ENCODE peak calls at places on chromosomes 16 and 17, in four cellular contexts. G is heart left ventricle, U is OCI-LY7, W is psoas muscle. Q is an unnamed sample.

GRCh38 chr17:37610971-37611370 is 1.8 kb upstream of the SYNRG start:
- DNase-seq in U (peak), G (no peak), W (no peak), Q (no peak)

GRCh38 chr17:37373530-37374159 is 2.1 kb upstream of the C17orf78 start:
- DNase-seq in W (no peak), G (peak), U (peak), Q (peak)

GRCh38 chr17:80311216-80311827 is 50.7 kb downstream of the RNF213 start:
- DNase-seq in U (no peak), W (no peak), G (no peak), Q (no peak)

GRCh38 chr16:67284699-67285646 is 5.6 kb downstream of the PLEKHG4 start:
- DNase-seq in W (peak), G (peak), U (no peak), Q (peak)

GRCh38 chr16:77888786-77889185 is 100.4 kb downstream of the VAT1L start:
- DNase-seq in U (no peak), G (no peak), W (no peak), Q (no peak)

GRCh38 chr17:48990882-48991357 is 6.3 kb upstream of the IGF2BP1 start:
- DNase-seq in U (no peak), W (no peak), G (no peak), Q (no peak)

GRCh38 chr17:78652024-78652423 is 74.8 kb upstream of the DNAH17 start:
- DNase-seq in G (no peak), U (no peak), W (no peak), Q (no peak)

GRCh38 chr16:1708768-1709180 is 2.8 kb downstream of the MAPK8IP3 start:
- DNase-seq in U (no peak), W (peak), G (peak), Q (no peak)

GRCh38 chr16:14014284-14014625 is 56.9 kb upstream of the MRTFB start:
- DNase-seq in W (no peak), G (no peak), U (no peak), Q (no peak)

GRCh38 chr16:46853713-46854443 is 22.9 kb upstream of the C16orf87 start:
- DNase-seq in W (peak), G (peak), U (peak), Q (peak)

GRCh38 chr17:20919990-20920812 is 122.6 kb downstream of the USP22 start:
- DNase-seq in U (no peak), W (no peak), G (no peak), Q (no peak)

DNA sequence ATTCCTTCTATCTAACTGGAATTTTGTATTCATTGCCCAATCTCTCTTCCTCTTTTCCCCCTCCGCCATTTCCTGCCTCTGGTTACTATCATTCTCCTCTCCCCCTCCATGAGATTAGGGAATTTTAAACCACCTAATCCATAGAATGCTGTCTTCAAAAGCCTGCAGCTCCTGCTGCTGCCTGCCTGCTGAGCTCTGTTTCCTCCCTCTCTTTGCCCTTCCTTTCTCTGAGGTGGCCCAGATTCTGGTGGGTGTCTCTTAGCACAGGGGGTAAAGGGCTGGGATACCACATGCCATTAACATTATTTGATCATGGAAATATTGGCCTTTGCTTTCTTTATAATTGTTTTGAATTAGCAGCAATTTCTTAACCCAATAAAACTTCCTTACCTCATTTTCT is 241.6 kb downstream of the CNTNAP4 start:
- DNase-seq in W (no peak), U (no peak), G (no peak), Q (no peak)
- H3K4me3 ChIP-seq in W (no peak), U (no peak), G (no peak), Q (no peak)

DNA sequence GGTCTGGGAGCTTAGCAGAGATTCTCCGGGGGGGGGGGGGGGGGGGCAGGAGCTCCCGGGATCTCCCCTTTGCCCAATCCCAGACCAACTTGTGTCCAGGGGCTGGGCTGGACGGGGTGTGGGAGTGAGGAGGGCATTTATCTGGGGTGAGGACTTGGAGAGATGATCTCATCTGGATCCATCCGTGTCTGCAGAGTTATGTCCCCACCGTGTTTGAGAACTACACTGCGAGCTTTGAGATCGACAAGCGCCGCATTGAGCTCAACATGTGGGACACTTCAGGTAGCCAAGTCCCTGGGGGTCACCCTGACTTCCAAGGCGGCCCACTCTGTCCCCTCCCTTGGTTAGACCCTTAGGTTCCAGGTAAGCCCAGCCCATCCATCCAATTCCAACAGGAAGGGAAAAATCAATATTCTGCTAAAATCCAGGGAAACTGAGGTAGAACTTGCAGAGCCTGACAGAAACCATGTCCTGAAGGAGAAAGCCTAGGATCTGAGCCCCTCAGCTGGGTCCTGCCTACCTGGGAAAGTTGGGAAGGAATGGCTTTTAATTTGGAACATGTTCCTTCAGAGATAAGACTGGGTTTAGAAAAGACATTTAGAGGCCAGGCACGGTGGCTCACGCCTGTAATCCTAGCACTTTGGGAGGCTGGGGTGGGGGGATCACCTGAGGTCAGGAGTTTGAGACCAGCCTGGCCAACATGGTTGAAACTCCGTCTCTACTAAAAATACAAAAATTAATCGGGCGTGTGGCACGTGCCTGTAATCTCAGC is 921 bp downstream of the RND2 start:
- DNase-seq in W (no peak), U (no peak), G (no peak), Q (no peak)
- H3K4me3 ChIP-seq in W (no peak), U (no peak), G (no peak), Q (no peak)

DNA sequence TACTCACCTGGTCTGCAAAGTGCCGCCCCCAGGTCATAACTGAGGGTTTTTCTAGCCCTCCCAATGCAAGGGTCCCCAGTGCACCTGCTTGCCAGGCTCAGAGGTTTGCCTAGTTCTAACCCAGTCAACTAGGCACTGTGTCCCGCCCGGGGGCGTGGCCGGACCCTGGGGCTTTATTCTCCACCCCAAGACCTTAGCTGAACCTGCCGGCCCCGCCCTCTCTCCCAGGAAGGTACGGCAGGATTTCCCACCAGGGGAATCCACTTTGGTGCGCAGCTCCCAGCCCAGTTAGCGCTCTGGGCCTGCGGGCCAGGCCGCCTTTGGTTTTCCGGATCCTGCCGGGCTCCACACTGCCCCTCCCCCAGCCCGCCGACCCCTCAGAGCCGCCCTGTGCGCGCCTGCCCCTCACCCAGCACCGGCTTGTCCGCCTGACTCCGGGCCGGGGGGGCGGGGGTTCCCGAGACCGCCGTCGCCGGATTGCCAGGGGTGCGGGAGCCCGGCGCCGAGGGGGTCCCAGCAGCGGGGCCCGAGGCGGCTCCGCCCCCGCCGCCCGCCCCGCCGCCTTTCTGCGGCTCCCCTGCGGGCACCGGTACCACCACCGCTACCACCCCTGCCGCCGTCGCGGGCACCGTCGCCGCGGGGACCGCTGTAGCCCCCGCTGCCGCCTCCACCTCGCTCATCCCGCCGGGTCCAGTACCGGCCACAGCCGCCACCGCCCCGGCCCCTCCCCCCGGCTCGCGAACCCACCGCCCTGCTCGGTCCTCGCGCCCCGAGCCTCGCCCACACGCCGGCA is 422 bp downstream of the YBX2 start:
- DNase-seq in U (no peak), W (no peak), G (no peak), Q (peak)
- H3K4me3 ChIP-seq in U (no peak), W (peak), G (peak), Q (peak)

GRCh38 chr16:48347980-48348379 is 37.2 kb downstream of the SIAH1 start:
- DNase-seq in G (no peak), W (no peak), U (no peak), Q (no peak)
- H3K4me3 ChIP-seq in G (no peak), W (no peak), U (no peak), Q (no peak)

GRCh38 chr17:6940186-6940649 is 55.6 kb upstream of the ALOX12 start:
- DNase-seq in W (no peak), G (no peak), U (no peak), Q (peak)
- H3K4me3 ChIP-seq in W (peak), G (peak), U (no peak), Q (peak)

DNA sequence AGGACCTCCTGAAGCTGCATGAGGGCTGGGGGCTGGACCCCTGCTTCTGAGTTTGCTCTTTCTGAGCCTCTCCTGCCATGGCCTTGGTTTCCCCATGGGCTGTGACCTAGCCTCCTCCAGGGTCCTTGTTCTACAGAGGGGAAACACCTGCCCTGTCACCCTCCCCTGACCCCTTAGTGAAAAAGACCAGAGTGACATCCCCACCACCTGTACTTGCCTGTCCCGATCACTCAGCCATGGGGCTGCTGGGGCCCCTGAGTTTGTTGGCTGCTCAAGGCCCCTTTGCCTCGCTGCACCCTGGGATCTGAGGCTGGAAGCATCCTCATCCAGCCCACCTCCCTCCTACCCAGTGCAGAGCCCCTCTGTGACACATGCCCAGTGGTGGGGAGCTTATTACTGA is 800 bp downstream of the NOD2 start:
- DNase-seq in G (no peak), U (no peak), W (no peak), Q (no peak)
- H3K4me3 ChIP-seq in G (peak), U (no peak), W (peak), Q (no peak)

GRCh38 chr17:40344321-40345160 is 20.0 kb downstream of the GJD3 start:
- DNase-seq in W (peak), U (no peak), G (no peak), Q (no peak)
- H3K4me3 ChIP-seq in W (peak), U (no peak), G (peak), Q (peak)

GRCh38 chr17:43671755-43672502 is 10.2 kb upstream of the MEOX1 start:
- DNase-seq in W (no peak), G (no peak), U (no peak), Q (no peak)
- H3K4me3 ChIP-seq in W (no peak), G (no peak), U (no peak), Q (no peak)

GRCh38 chr16:25023541-25023940 is 8.4 kb upstream of the ARHGAP17 start:
- DNase-seq in U (no peak), W (no peak), G (no peak), Q (no peak)

GRCh38 chr16:25014500-25015147 is 545 bp downstream of the ARHGAP17 start:
- DNase-seq in W (peak), G (peak), U (peak), Q (peak)

GRCh38 chr16:25018972-25019617 is 3.9 kb upstream of the ARHGAP17 start:
- DNase-seq in G (no peak), U (peak), W (no peak), Q (no peak)

GRCh38 chr16:25024900-25025299 is 9.7 kb upstream of the ARHGAP17 start:
- DNase-seq in U (no peak), W (no peak), G (no peak), Q (no peak)

DNA sequence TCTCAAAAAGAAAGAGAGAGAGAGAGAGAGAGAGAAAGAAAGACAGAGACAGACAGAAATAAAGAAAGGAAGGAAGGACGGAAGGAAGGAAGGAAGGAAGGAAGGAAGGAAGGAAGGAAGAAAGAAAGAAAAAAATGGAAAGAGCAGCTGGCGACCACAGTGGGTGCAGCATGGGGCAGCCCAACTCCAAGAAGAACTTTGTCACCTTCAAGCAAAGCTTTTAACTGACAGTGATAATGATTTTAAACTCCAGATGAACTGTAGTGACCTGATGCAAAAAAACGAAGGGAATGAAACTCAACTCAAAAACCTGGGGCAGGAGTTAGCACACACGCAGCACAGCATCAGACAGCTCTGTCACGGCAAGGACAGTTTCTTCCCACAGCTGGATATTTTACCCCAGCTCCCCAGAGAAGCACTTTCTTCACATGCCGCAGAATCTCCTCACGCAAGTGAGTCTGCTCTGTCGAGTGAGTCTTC is 5.0 kb upstream of the ARHGAP17 start:
- DNase-seq in W (no peak), U (no peak), G (no peak), Q (no peak)
- H3K4me3 ChIP-seq in W (no peak), U (peak), G (no peak), Q (no peak)

DNA sequence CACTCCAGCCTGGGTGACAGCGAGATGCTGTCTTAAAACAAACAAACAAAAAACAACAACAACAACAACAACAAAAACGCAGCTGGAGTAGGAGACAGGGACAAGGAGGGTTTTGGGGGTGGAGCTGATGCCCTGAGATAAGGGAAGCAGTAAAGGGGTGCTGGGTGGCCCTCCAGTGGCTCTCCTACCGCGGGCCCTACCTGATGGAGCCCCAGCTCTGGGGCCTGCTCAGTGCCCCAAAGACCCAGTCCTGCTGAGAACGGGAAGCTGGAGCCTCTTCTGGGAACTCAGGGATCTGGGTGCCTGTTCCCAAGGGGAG is 21.3 kb upstream of the NAGS start:
- DNase-seq in U (no peak), G (no peak), W (no peak), Q (no peak)
- H3K4me3 ChIP-seq in U (no peak), G (peak), W (peak), Q (no peak)